ENCODE peak calls at places on chromosomes 7 and 10, in four cellular contexts. M is K562, T is GM12878, E is H1. C is an unnamed sample.

GRCh38 chr7:46494026-46494425 is 573.0 kb upstream of the IGFBP3 start:
- DNase-seq in M (no peak), T (no peak), E (no peak), C (peak; percentile 66)

GRCh38 chr10:19659920-19660655 is 156.1 kb upstream of the PLXDC2 start:
- DNase-seq in M (no peak), T (no peak), E (no peak), C (peak; percentile 37)

GRCh38 chr7:41702635-41703371 is at the start of gene INHBA:
- DNase-seq in M (no peak), T (no peak), E (no peak), C (peak; percentile 98)

GRCh38 chr10:6565588-6565987 is 14.5 kb downstream of the PRKCQ start:
- DNase-seq in M (no peak), T (no peak), E (no peak), C (no peak)

GRCh38 chr7:80253237-80253636 is 118.6 kb downstream of the GNAI1 start:
- DNase-seq in M (no peak), T (no peak), E (no peak), C (no peak)

GRCh38 chr10:5953676-5954075 is 23.7 kb downstream of the IL15RA start:
- DNase-seq in M (no peak), T (no peak), E (no peak), C (no peak)

GRCh38 chr10:133379152-133379800 is at the start of gene PAOX:
- DNase-seq in M (peak; percentile 71), T (no peak), E (peak; percentile 76), C (peak; percentile 46)

GRCh38 chr10:123136806-123137642 is 1.3 kb downstream of the HMX3 start:
- DNase-seq in M (peak; percentile 66), T (no peak), E (peak; percentile 80), C (no peak)

GRCh38 chr7:28267012-28267411 is 86.4 kb upstream of the JAZF1 start:
- DNase-seq in M (no peak), T (no peak), E (no peak), C (no peak)

GRCh38 chr10:667096-667495 is 22.4 kb downstream of the DIP2C start:
- DNase-seq in M (no peak), T (no peak), E (peak; percentile 32), C (no peak)

GRCh38 chr10:6009159-6009558 is 31.8 kb upstream of the IL15RA start:
- DNase-seq in M (no peak), T (no peak), E (no peak), C (peak; percentile 81)

GRCh38 chr7:113917840-113918239 is 969 bp downstream of the PPP1R3A start:
- DNase-seq in M (no peak), T (no peak), E (no peak), C (no peak)

GRCh38 chr7:155299539-155300202 is 2.0 kb downstream of the INSIG1 start:
- DNase-seq in M (peak; percentile 32), T (no peak), E (no peak), C (no peak)

GRCh38 chr10:63376560-63377304 is 89.0 kb downstream of the JMJD1C start:
- DNase-seq in M (no peak), T (peak; percentile 64), E (no peak), C (peak; percentile 60)

GRCh38 chr7:80934286-80934685 is 15.4 kb upstream of the SEMA3C start:
- DNase-seq in M (no peak), T (no peak), E (no peak), C (peak; percentile 29)

GRCh38 chr10:63105811-63106755 is 27.0 kb upstream of the NRBF2 start:
- DNase-seq in M (peak; percentile 43), T (no peak), E (no peak), C (peak; percentile 61)

GRCh38 chr10:85993840-85994507 is 372.6 kb downstream of the GRID1 start:
- DNase-seq in M (no peak), T (no peak), E (no peak), C (no peak)

GRCh38 chr10:7457478-7458316 is 46.9 kb upstream of the SFMBT2 start:
- DNase-seq in M (no peak), T (peak; percentile 72), E (no peak), C (no peak)

GRCh38 chr7:27901028-27901760 is 161.2 kb downstream of the TAX1BP1 start:
- DNase-seq in M (no peak), T (peak; percentile 55), E (no peak), C (peak; percentile 68)

GRCh38 chr10:127344346-127344745 is 148.0 kb upstream of the INSYN2A start:
- DNase-seq in M (no peak), T (no peak), E (no peak), C (no peak)

GRCh38 chr10:90862908-90863514 is 5.2 kb upstream of the HTR7 start:
- DNase-seq in M (peak; percentile 19), T (no peak), E (no peak), C (peak; percentile 47)

GRCh38 chr7:130272456-130273080 is 5.9 kb downstream of the CPA2 start:
- DNase-seq in M (no peak), T (no peak), E (peak; percentile 61), C (no peak)
- TF ChIP-seq CHD1 in M (no peak), T (no peak), E (no peak), C (no peak)

GRCh38 chr10:79459243-79459642 is 13.8 kb upstream of the ZCCHC24 start:
- DNase-seq in M (no peak), T (no peak), E (no peak), C (no peak)
- H3K9me3 ChIP-seq in M (no peaks in the 10 kb centered on the region), T (no peaks in the 10 kb centered on the region), E (no peaks in the 10 kb centered on the region), C (no peaks in the 10 kb centered on the region)

DNA sequence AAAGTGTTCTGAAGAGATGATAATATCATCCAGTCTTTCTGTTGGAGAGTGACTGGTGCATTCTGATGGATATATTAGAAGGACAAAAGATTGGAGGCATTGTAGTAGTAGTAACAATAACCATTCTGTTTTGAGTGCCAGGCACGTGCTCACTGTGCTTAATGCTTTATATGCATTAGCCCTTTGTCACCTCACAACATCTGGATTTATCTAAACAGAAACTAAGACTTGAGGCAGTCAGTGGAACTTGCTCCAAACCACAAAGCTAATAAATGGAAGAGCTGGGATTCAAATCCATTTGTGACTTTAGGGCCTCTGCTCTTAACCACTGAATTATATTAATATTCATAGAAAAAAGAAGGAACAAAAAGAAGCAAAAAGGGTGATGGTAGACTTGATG is 84.5 kb upstream of the OIT3 start:
- DNase-seq in M (no peak), T (no peak), E (no peak), C (peak; percentile 64)
- TF ChIP-seq CHD1 in M (no peak), T (no peak), E (no peak), C (no peak)

GRCh38 chr7:14235056-14235455 is 245.6 kb upstream of the ETV1 start:
- DNase-seq in M (no peak), T (no peak), E (no peak), C (no peak)
- H3K9me3 ChIP-seq in M (no peaks in the 10 kb centered on the region), T (no peaks in the 10 kb centered on the region), E (no peaks in the 10 kb centered on the region), C (no peaks in the 10 kb centered on the region)

GRCh38 chr7:158612546-158612945 is 24.9 kb upstream of the PTPRN2 start:
- DNase-seq in M (no peak), T (no peak), E (peak; percentile 28), C (no peak)

GRCh38 chr7:158614695-158615094 is 27.1 kb upstream of the PTPRN2 start:
- DNase-seq in M (no peak), T (no peak), E (no peak), C (peak; percentile 78)

GRCh38 chr7:158616050-158616449 is 28.4 kb upstream of the PTPRN2 start:
- DNase-seq in M (no peak), T (no peak), E (peak; percentile 33), C (no peak)

GRCh38 chr7:158611541-158611940 is 23.9 kb upstream of the PTPRN2 start:
- DNase-seq in M (no peak), T (no peak), E (peak; percentile 19), C (no peak)

GRCh38 chr7:158613481-158613880 is 25.9 kb upstream of the PTPRN2 start:
- DNase-seq in M (no peak), T (peak; percentile 79), E (no peak), C (no peak)
- TF ChIP-seq CHD1 in M (no peak), T (no peak), E (no peak), C (no peak)

GRCh38 chr10:83750604-83751003 is 388.7 kb upstream of the GHITM start:
- DNase-seq in M (no peak), T (no peak), E (no peak), C (no peak)

DNA sequence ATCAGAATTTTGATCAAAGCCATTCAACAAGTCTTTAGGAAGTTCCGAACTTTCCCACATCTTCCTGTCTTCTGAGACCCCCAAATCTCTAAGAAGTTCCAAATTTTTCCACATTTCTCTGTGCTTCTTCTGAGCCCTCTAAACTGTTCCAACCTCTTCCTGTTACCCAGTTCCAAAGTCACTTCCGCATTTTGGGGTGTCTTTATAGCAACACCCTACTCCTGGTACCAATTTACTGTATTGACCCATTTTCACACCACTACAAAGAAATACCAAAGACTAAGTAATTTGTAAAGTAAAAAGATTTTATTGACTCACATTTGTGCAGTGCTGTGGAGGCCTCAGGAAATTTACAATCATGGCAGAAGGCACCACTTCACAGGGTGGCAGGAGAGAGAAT is 385.8 kb upstream of the GHITM start:
- DNase-seq in M (no peak), T (no peak), E (no peak), C (no peak)
- H3K9me3 ChIP-seq in M (no peaks in the 10 kb centered on the region), T (peaks cover 4% of the 10 kb centered on the region), E (peaks cover 33% of the 10 kb centered on the region), C (peaks cover 22% of the 10 kb centered on the region)